ENCODE peak calls at places on chromosome 18, in nine cellular contexts. B, U, I, N, J, V, O, R and H are unnamed samples. For H3K36me3 and H3K9me3, the result is how much of the 10 kb centered on the place peaks cover.

GRCh38 chr18:51653507-51654213 is 456.2 kb upstream of the MEX3C start:
- DNase-seq in O (no peak), U (no peak), V (no peak), R (no peak), I (no peak), J (no peak), N (no peak), B (no peak), H (no peak)

GRCh38 chr18:6414118-6414722 is 491 bp downstream of the L3MBTL4 start:
- DNase-seq in U (peak), O (peak), R (peak), N (no peak), I (no peak), J (peak), V (peak), B (peak), H (peak)

GRCh38 chr18:48453330-48454063 is 44.3 kb upstream of the ZBTB7C start:
- DNase-seq in B (no peak), U (no peak), V (no peak), R (no peak), N (no peak), I (no peak), O (no peak), J (no peak), H (no peak)

GRCh38 chr18:38115201-38115600 is 549.6 kb upstream of the CELF4 start:
- DNase-seq in O (no peak), N (no peak), I (no peak), B (no peak), V (no peak), J (no peak), R (no peak), U (no peak), H (no peak)

GRCh38 chr18:23284629-23285028 is 149.3 kb downstream of the CABLES1 start:
- DNase-seq in I (no peak), O (no peak), V (no peak), N (no peak), B (peak), U (no peak), R (no peak), J (no peak), H (no peak)

GRCh38 chr18:49322770-49323490 is 137.5 kb downstream of the DYM start:
- DNase-seq in O (no peak), N (no peak), I (no peak), B (no peak), V (no peak), J (no peak), U (no peak), R (no peak), H (no peak)

GRCh38 chr18:72543362-72544055 is 633 bp downstream of the CBLN2 start:
- DNase-seq in I (no peak), J (no peak), O (no peak), B (peak), U (no peak), R (peak), N (no peak), V (peak), H (peak)

GRCh38 chr18:58216071-58216471 is 172.0 kb downstream of the NEDD4L start:
- DNase-seq in O (no peak), I (no peak), B (peak), U (no peak), J (no peak), R (no peak), N (no peak), V (no peak), H (no peak)

DNA sequence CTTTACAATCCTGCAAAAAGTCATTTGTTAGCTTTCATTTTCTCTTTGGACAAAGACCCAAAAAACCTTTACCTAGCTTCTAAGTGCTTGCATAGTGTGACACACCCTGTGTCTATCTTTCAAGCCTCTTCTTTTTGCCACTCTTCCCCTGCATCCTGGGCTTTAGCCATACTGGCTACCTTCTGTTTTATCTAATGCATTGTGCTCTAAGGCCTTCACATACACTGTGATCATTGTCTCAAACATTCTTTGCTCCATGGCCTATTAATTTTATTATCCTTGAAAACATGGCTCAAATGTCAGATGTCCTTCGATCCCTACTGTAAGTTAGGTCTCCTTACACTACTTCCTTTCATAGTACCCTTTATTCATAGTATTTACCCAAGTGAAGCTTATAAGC is 84.4 kb downstream of the PIK3C3 start:
- DNase-seq in J (no peak), R (no peak), O (no peak), N (no peak), U (no peak), B (no peak), V (no peak), I (no peak), H (no peak)
- H3K36me3 ChIP-seq in J (half or more), R (half or more), O (half or more), N (under half), U (half or more), B (half or more), V (under half), I (under half), H (under half)

GRCh38 chr18:2325308-2325849 is 245.9 kb downstream of the METTL4 start:
- DNase-seq in R (peak), B (no peak), N (no peak), O (no peak), J (no peak), I (no peak), V (no peak), U (no peak), H (no peak)
- H3K4me3 ChIP-seq in R (no peak), B (peak), N (no peak), O (no peak), J (no peak), I (no peak), V (no peak), U (no peak), H (no peak)

DNA sequence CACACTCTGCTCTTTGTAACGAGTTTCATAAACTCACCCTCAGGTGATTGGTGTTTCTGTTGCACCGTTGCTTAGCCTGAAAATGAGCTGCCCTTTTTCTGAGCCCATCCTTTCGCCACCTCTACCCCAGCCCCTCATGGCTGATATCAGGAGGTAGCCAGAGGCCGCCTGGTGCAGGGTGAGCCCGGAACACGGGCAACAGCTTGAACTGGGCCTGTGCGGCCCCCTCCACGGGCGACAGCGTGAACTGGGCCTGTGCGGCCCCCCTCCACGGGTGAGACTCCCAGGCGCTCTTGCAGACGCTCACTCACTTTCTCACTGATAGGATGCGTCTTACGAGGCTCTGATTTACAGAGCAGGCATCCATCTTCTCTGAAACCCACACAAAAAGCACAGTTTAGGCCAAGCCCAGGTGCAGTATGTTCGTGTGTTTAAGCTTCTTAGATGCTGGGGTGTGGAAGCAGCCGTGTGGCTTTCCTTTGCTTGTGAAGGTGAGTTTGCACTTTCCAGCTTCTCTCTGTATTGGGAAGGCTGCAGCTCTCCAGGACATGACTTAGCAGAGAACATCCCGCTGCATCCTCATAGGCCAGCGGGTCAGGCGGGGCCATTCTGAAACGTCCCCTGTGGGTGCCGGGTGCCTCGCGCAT is 83.5 kb downstream of the NFATC1 start:
- DNase-seq in J (no peak), O (peak), N (no peak), R (no peak), I (no peak), U (peak), B (no peak), V (no peak), H (no peak)
- H3K9me3 ChIP-seq in J (under half), O (under half), N (under half), R (under half), I (under half), U (under half), B (under half), V (under half), H (under half)

GRCh38 chr18:45896991-45897390 is 70.1 kb downstream of the EPG5 start:
- DNase-seq in U (no peak), B (no peak), J (no peak), I (no peak), R (no peak), V (no peak), O (no peak), N (no peak), H (no peak)

GRCh38 chr18:45896452-45896851 is 70.7 kb downstream of the EPG5 start:
- DNase-seq in V (no peak), B (no peak), I (no peak), N (no peak), J (no peak), O (no peak), U (no peak), R (no peak), H (no peak)

GRCh38 chr18:45900623-45901022 is 66.5 kb downstream of the EPG5 start:
- DNase-seq in U (no peak), N (no peak), B (no peak), I (no peak), R (no peak), O (no peak), V (no peak), J (no peak), H (no peak)

DNA sequence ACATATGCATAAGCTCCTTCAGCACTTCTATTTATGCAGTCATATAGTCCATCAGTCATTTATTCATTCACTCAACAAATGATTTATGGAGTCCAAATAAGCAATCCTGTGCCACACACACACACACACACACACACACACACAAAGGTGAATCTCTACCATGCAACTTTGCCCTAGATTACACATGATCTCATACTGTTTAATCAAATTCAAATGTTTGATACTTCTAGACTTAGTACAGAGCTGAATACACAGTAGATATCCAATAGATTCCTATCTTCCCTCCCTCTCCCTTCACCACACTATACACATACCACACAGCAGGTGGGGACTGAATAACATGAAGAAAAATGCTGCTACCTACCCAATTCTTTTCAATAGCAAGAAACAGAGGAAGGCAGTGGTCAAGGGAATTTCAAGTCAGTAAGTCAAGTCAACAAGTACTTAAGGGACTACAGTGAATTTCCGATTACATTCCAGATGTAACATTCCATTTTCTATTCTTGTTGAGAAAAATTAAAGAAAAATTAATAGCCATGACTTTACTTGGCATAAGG is 65.4 kb downstream of the EPG5 start:
- DNase-seq in U (no peak), N (no peak), V (no peak), R (no peak), J (no peak), B (no peak), I (no peak), O (no peak), H (no peak)
- H3K36me3 ChIP-seq in U (half or more), N (half or more), V (under half), R (half or more), J (half or more), B (half or more), I (under half), O (half or more), H (half or more)

GRCh38 chr18:33854086-33854826 is 276.2 kb downstream of the ASXL3 start:
- DNase-seq in J (no peak), O (no peak), R (no peak), I (no peak), U (no peak), B (no peak), N (no peak), V (no peak), H (no peak)
- H3K4me3 ChIP-seq in J (no peak), O (no peak), R (no peak), I (no peak), U (no peak), B (no peak), N (no peak), V (no peak), H (no peak)

DNA sequence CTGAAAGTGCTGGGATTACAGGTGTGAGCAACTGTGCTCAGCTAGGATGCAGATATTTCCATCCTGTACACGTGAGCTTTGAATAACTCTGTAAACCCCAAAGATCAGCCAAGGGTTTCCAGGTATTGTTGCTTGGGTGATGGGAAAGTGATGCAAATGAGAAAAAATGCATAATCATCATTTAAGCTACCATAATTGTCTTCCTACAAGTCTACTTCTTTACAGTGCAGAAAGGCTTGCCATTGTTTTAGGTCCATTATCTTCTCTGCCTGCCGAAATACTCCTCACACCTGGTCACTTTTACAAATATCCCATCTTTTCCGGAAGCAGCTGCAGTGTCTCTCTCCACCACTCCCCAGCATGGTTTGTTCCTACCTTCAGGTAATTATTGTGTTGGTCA is 259.8 kb upstream of the CCDC68 start:
- DNase-seq in O (no peak), R (no peak), J (no peak), U (no peak), V (no peak), I (no peak), N (no peak), B (no peak), H (no peak)
- H3K9me3 ChIP-seq in O (under half), R (under half), J (under half), U (under half), V (under half), I (under half), N (under half), B (under half), H (under half)

GRCh38 chr18:14122099-14122498 is 10.1 kb downstream of the ZNF519 start:
- DNase-seq in R (no peak), U (no peak), O (no peak), B (no peak), N (no peak), V (no peak), J (no peak), I (no peak), H (no peak)

GRCh38 chr18:14124689-14125088 is 7.5 kb downstream of the ZNF519 start:
- DNase-seq in V (no peak), N (no peak), B (peak), O (no peak), U (no peak), J (no peak), I (no peak), R (no peak), H (no peak)
- H3K36me3 ChIP-seq in V (under half), N (under half), B (under half), O (under half), U (under half), J (under half), I (under half), R (under half), H (under half)

GRCh38 chr18:77012751-77013550 is 119.6 kb downstream of the MBP start:
- DNase-seq in J (no peak), U (no peak), O (no peak), V (no peak), N (no peak), B (no peak), R (no peak), I (no peak), H (no peak)
- H3K4me3 ChIP-seq in J (peak), U (no peak), O (no peak), V (no peak), N (no peak), B (no peak), R (no peak), I (no peak), H (no peak)

GRCh38 chr18:4541588-4541987 is 86.5 kb upstream of the DLGAP1 start:
- DNase-seq in B (no peak), O (no peak), R (no peak), I (no peak), U (no peak), V (no peak), N (no peak), J (no peak), H (no peak)
- H3K9me3 ChIP-seq in B (under half), O (under half), R (under half), I (under half), U (under half), V (under half), N (under half), J (under half), H (under half)

DNA sequence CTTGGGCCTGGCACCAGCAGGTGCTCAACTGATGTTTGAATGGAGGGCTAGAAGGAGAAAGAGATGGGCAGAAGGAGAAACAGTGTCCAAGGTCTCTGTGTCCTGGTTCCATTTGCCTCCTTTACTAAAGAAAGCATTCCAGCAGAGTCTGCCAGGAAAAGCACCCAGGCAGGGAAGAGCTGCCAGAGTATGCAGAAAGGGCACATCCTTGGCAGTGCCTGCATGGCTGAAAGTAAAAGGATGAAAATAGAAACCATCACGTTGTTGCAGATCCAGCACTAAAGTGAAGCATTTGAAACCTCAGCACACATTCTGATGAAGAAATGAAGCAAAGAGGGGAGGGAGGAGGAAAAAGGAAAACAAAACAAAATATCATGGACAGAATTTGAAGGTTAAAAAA is 142.2 kb downstream of the ESCO1 start:
- DNase-seq in B (no peak), R (peak), V (no peak), J (peak), N (no peak), O (no peak), U (peak), I (no peak), H (peak)
- H3K36me3 ChIP-seq in B (under half), R (under half), V (under half), J (under half), N (under half), O (under half), U (under half), I (under half), H (under half)